ENCODE peak calls at places on chromosomes 7 and 10, in six cellular contexts. O is kidney tubule cell; X is pons; H is CD8-positive, alpha-beta memory T cell; N is nephron progenitor cell; P is GM13976. Q is an unnamed sample.

GRCh38 chr10:103350522-103351260 is at the start of gene PCGF6:
- DNase-seq in O (peak), X (peak), H (peak), N (peak), P (peak), Q (peak)

GRCh38 chr10:17643339-17643754 is 604 bp upstream of the STAM start:
- DNase-seq in O (peak), X (no peak), H (no peak), N (peak), P (no peak), Q (no peak)

GRCh38 chr10:988667-989545 is 672 bp downstream of the GTPBP4 start:
- DNase-seq in O (peak), X (no peak), H (no peak), N (no peak), P (no peak), Q (no peak)

GRCh38 chr10:29344073-29344820 is 55.4 kb downstream of the LYZL1 start:
- DNase-seq in O (peak), X (no peak), H (no peak), N (no peak), P (no peak), Q (no peak)

GRCh38 chr7:884191-885003 is 8.0 kb downstream of the GET4 start:
- DNase-seq in O (peak), X (no peak), H (no peak), N (no peak), P (no peak), Q (no peak)

GRCh38 chr7:31102973-31103850 is 51.1 kb downstream of the ADCYAP1R1 start:
- DNase-seq in O (no peak), X (no peak), H (no peak), N (no peak), P (peak), Q (no peak)

GRCh38 chr7:116924741-116925140 is 28.6 kb upstream of the ST7 start:
- DNase-seq in O (no peak), X (no peak), H (no peak), N (no peak), P (no peak), Q (no peak)

GRCh38 chr10:113293167-113293566 is 259.7 kb upstream of the HABP2 start:
- DNase-seq in O (no peak), X (no peak), H (no peak), N (no peak), P (no peak), Q (no peak)

GRCh38 chr10:4506087-4506486 is 319.9 kb upstream of the AKR1E2 start:
- DNase-seq in O (peak), X (no peak), H (no peak), N (no peak), P (no peak), Q (no peak)

GRCh38 chr10:13853854-13854253 is 267.1 kb downstream of the PRPF18 start:
- DNase-seq in O (no peak), X (no peak), H (no peak), N (no peak), P (peak), Q (no peak)

Q was measured in Ammon's horn.